ENCODE peak calls at places on chromosome 17, in six cellular contexts. One of them, this sample, is unnamed.

GRCh38 chr17:75679706-75680201 is 12.6 kb downstream of the SAP30BP start:
- DNase-seq in KG1: no peak
- DNase-seq in NCI-H1930: no peak
- DNase-seq in activated CD8-positive, alpha-beta T cell treated with anti-CD3 and anti-CD28 coated beads for 36 hours: no peak
- DNase-seq in activated T-helper 1 cell treated with anti-CD3 and anti-CD28 coated beads, Interleukin-2, amount 50 U/mL, for 16 hours: no peak
- DNase-seq in skeletal muscle cell: no peak
- DNase-seq in this sample: no peak

GRCh38 chr17:45270828-45271418 is 9.0 kb upstream of the SPATA32 start:
- DNase-seq in KG1: no peak
- DNase-seq in NCI-H1930: no peak
- DNase-seq in activated CD8-positive, alpha-beta T cell treated with anti-CD3 and anti-CD28 coated beads for 36 hours: peak; percentile 75
- DNase-seq in activated T-helper 1 cell treated with anti-CD3 and anti-CD28 coated beads, Interleukin-2, amount 50 U/mL, for 16 hours: no peak
- DNase-seq in skeletal muscle cell: no peak
- DNase-seq in this sample: peak; percentile 51

GRCh38 chr17:46810837-46811236 is 7.7 kb downstream of the WNT3 start:
- DNase-seq in KG1: no peak
- DNase-seq in NCI-H1930: no peak
- DNase-seq in activated CD8-positive, alpha-beta T cell treated with anti-CD3 and anti-CD28 coated beads for 36 hours: no peak
- DNase-seq in activated T-helper 1 cell treated with anti-CD3 and anti-CD28 coated beads, Interleukin-2, amount 50 U/mL, for 16 hours: no peak
- DNase-seq in skeletal muscle cell: no peak
- DNase-seq in this sample: no peak

GRCh38 chr17:80981929-80982425 is 9.7 kb upstream of the CHMP6 start:
- DNase-seq in KG1: no peak
- DNase-seq in NCI-H1930: no peak
- DNase-seq in activated CD8-positive, alpha-beta T cell treated with anti-CD3 and anti-CD28 coated beads for 36 hours: no peak
- DNase-seq in activated T-helper 1 cell treated with anti-CD3 and anti-CD28 coated beads, Interleukin-2, amount 50 U/mL, for 16 hours: no peak
- DNase-seq in skeletal muscle cell: no peak
- DNase-seq in this sample: no peak

GRCh38 chr17:17363638-17364337 is 60.6 kb downstream of the NT5M start:
- DNase-seq in KG1: no peak
- DNase-seq in NCI-H1930: no peak
- DNase-seq in activated CD8-positive, alpha-beta T cell treated with anti-CD3 and anti-CD28 coated beads for 36 hours: no peak
- DNase-seq in activated T-helper 1 cell treated with anti-CD3 and anti-CD28 coated beads, Interleukin-2, amount 50 U/mL, for 16 hours: no peak
- DNase-seq in skeletal muscle cell: no peak
- DNase-seq in this sample: no peak

GRCh38 chr17:21041753-21042433 is 918 bp downstream of the USP22 start:
- DNase-seq in KG1: no peak
- DNase-seq in NCI-H1930: peak; percentile 33
- DNase-seq in activated CD8-positive, alpha-beta T cell treated with anti-CD3 and anti-CD28 coated beads for 36 hours: peak; percentile 75
- DNase-seq in activated T-helper 1 cell treated with anti-CD3 and anti-CD28 coated beads, Interleukin-2, amount 50 U/mL, for 16 hours: peak; percentile 47
- DNase-seq in skeletal muscle cell: peak; percentile 45
- DNase-seq in this sample: peak; percentile 82

GRCh38 chr17:19716108-19717030 is at the start of gene SLC47A2:
- DNase-seq in KG1: no peak
- DNase-seq in NCI-H1930: no peak
- DNase-seq in activated CD8-positive, alpha-beta T cell treated with anti-CD3 and anti-CD28 coated beads for 36 hours: no peak
- DNase-seq in activated T-helper 1 cell treated with anti-CD3 and anti-CD28 coated beads, Interleukin-2, amount 50 U/mL, for 16 hours: no peak
- DNase-seq in skeletal muscle cell: no peak
- DNase-seq in this sample: no peak

GRCh38 chr17:77375917-77376651 is 235.3 kb downstream of the SEC14L1 start:
- DNase-seq in KG1: no peak
- DNase-seq in NCI-H1930: no peak
- DNase-seq in activated CD8-positive, alpha-beta T cell treated with anti-CD3 and anti-CD28 coated beads for 36 hours: peak; percentile 91
- DNase-seq in activated T-helper 1 cell treated with anti-CD3 and anti-CD28 coated beads, Interleukin-2, amount 50 U/mL, for 16 hours: peak; percentile 43
- DNase-seq in skeletal muscle cell: peak; percentile 89
- DNase-seq in this sample: no peak

GRCh38 chr17:6163632-6164319 is 93.6 kb downstream of the WSCD1 start:
- DNase-seq in KG1: no peak
- DNase-seq in NCI-H1930: no peak
- DNase-seq in activated CD8-positive, alpha-beta T cell treated with anti-CD3 and anti-CD28 coated beads for 36 hours: no peak
- DNase-seq in activated T-helper 1 cell treated with anti-CD3 and anti-CD28 coated beads, Interleukin-2, amount 50 U/mL, for 16 hours: no peak
- DNase-seq in skeletal muscle cell: peak; percentile 28
- DNase-seq in this sample: no peak

GRCh38 chr17:68733241-68734176 is 132.3 kb upstream of the FAM20A start:
- DNase-seq in KG1: no peak
- DNase-seq in NCI-H1930: no peak
- DNase-seq in activated CD8-positive, alpha-beta T cell treated with anti-CD3 and anti-CD28 coated beads for 36 hours: no peak
- DNase-seq in activated T-helper 1 cell treated with anti-CD3 and anti-CD28 coated beads, Interleukin-2, amount 50 U/mL, for 16 hours: no peak
- DNase-seq in skeletal muscle cell: no peak
- DNase-seq in this sample: no peak